ENCODE peak calls at places on chromosomes 5 and 9, in nine cellular contexts. A is GM23248, U is cardiac fibroblast, H is substantia nigra, N is NB4, M is HuH-7.5, K is globus pallidus, G is stomach, D is Daoy. C is an unnamed sample.

GRCh38 chr5:4758550-4758949 is 381.6 kb upstream of the ADAMTS16 start:
- DNase-seq in K (no peak), U (no peak), N (peak), D (peak), G (no peak), M (no peak), A (no peak), H (no peak), C (no peak)

GRCh38 chr9:113154471-113154870 is 3.7 kb downstream of the SLC31A2 start:
- DNase-seq in A (peak), D (peak), G (no peak), H (no peak), N (peak), U (peak), M (no peak), K (no peak), C (peak)

GRCh38 chr9:69476016-69476415 is 151.0 kb downstream of the ENTREP1 start:
- DNase-seq in H (no peak), G (no peak), A (no peak), U (no peak), M (no peak), D (no peak), N (no peak), K (no peak), C (no peak)

GRCh38 chr9:36720043-36720442 is 147.3 kb downstream of the MELK start:
- DNase-seq in M (no peak), N (no peak), A (no peak), H (no peak), G (no peak), U (no peak), K (no peak), D (no peak), C (no peak)

GRCh38 chr5:180070726-180071417 is 687 bp downstream of the RNF130 start:
- DNase-seq in N (peak), A (peak), H (peak), U (peak), D (peak), K (peak), G (peak), M (peak), C (peak)

GRCh38 chr5:139460457-139460856 is 2.1 kb downstream of the ECSCR start:
- DNase-seq in M (no peak), N (no peak), U (no peak), H (no peak), G (no peak), D (no peak), A (no peak), K (no peak), C (no peak)

GRCh38 chr9:114336157-114336556 is 6.5 kb downstream of the ORM2 start:
- DNase-seq in D (no peak), N (no peak), H (no peak), K (no peak), A (no peak), G (no peak), M (no peak), U (no peak), C (no peak)

GRCh38 chr9:112754578-112754977 is 4.0 kb downstream of the SNX30 start:
- DNase-seq in U (peak), G (no peak), M (no peak), N (peak), A (peak), D (peak), K (no peak), H (no peak), C (no peak)

GRCh38 chr9:72526901-72527800 is 5.7 kb downstream of the TMC1 start:
- DNase-seq in M (no peak), N (peak), A (peak), K (peak), U (peak), H (peak), G (peak), D (peak), C (peak)

C was measured in midbrain.